ENCODE peak calls at places on chromosomes 13 and 19, in six cellular contexts. Y, L, B, O, C and G are unnamed samples. For H3K36me3, H3K4me1 and H3K27me3, the result is how much of the 10 kb centered on the place peaks cover.

GRCh38 chr19:38321646-38322323 is 2.1 kb downstream of the KCNK6 start:
- DNase-seq in Y (peak), L (no peak), B (no peak), O (peak), C (peak), G (no peak)

GRCh38 chr19:49812452-49812996 is 568 bp downstream of the FUZ start:
- DNase-seq in Y (no peak), L (no peak), B (no peak), O (no peak), C (peak), G (no peak)

GRCh38 chr13:113820813-113821651 is 42.8 kb downstream of the GAS6 start:
- DNase-seq in Y (peak), L (no peak), B (peak), O (peak), C (no peak), G (peak)

GRCh38 chr13:76293346-76293745 is 592.9 kb downstream of the KCTD12 start:
- DNase-seq in Y (no peak), L (no peak), B (peak), O (peak), C (no peak), G (no peak)

GRCh38 chr13:76380436-76381065 is 505.7 kb downstream of the KCTD12 start:
- DNase-seq in Y (no peak), L (no peak), B (no peak), O (peak), C (no peak), G (no peak)

GRCh38 chr19:39237200-39238184 is 7.3 kb downstream of the IFNL3 start:
- DNase-seq in Y (no peak), L (peak), B (no peak), O (no peak), C (no peak), G (peak)

GRCh38 chr13:98549006-98549727 is 27.7 kb downstream of the STK24 start:
- DNase-seq in Y (no peak), L (no peak), B (peak), O (peak), C (no peak), G (no peak)

GRCh38 chr13:33034897-33035296 is 18.7 kb downstream of the KL start:
- DNase-seq in Y (no peak), L (no peak), B (no peak), O (no peak), C (no peak), G (no peak)

GRCh38 chr19:45499196-45500180 is 1.2 kb downstream of the PPM1N start:
- DNase-seq in Y (no peak), L (peak), B (peak), O (no peak), C (peak), G (no peak)

GRCh38 chr13:40130871-40131636 is 475.6 kb downstream of the COG6 start:
- DNase-seq in Y (no peak), L (no peak), B (no peak), O (peak), C (no peak), G (no peak)

GRCh38 chr13:95494082-95494681 is 58.3 kb upstream of the CLDN10 start:
- DNase-seq in Y (no peak), L (no peak), B (peak), O (peak), C (peak), G (peak)

GRCh38 chr19:32480321-32480720 is 74.8 kb downstream of the DPY19L3 start:
- DNase-seq in Y (no peak), L (no peak), B (no peak), O (no peak), C (no peak), G (no peak)

GRCh38 chr19:56111601-56112312 is 9.3 kb downstream of the ZNF787 start:
- DNase-seq in Y (no peak), L (peak), B (no peak), O (no peak), C (peak), G (no peak)

GRCh38 chr13:79861731-79862130 is 380.8 kb downstream of the NDFIP2 start:
- DNase-seq in Y (no peak), L (no peak), B (no peak), O (no peak), C (no peak), G (no peak)

GRCh38 chr19:51323481-51323891 is 12.0 kb downstream of the IGLON5 start:
- DNase-seq in Y (no peak), L (no peak), B (no peak), O (no peak), C (no peak), G (no peak)

GRCh38 chr19:42108527-42109389 is 23.5 kb downstream of the POU2F2 start:
- DNase-seq in Y (peak), L (peak), B (peak), O (peak), C (peak), G (peak)

GRCh38 chr13:114038211-114038613 is 64.3 kb upstream of the C13orf46 start:
- DNase-seq in Y (no peak), L (no peak), B (no peak), O (no peak), C (no peak), G (no peak)

GRCh38 chr19:50837300-50837699 is 3.9 kb upstream of the KLK15 start:
- DNase-seq in Y (no peak), L (no peak), B (no peak), O (no peak), C (no peak), G (peak)

GRCh38 chr13:25180795-25181537 is 8.9 kb upstream of the AMER2 start:
- DNase-seq in Y (no peak), L (no peak), B (no peak), O (no peak), C (peak), G (no peak)

GRCh38 chr13:26557393-26558073 is at the start of gene WASF3:
- DNase-seq in Y (peak), L (peak), B (peak), O (peak), C (peak), G (peak)

GRCh38 chr13:95404141-95404882 is 103.1 kb upstream of the ABCC4 start:
- DNase-seq in Y (peak), L (peak), B (peak), O (peak), C (peak), G (peak)

GRCh38 chr13:20331949-20332348 is 99.8 kb upstream of the GJB6 start:
- DNase-seq in Y (no peak), L (no peak), B (no peak), O (no peak), C (no peak), G (no peak)

GRCh38 chr19:10565028-10565566 is 713 bp downstream of the KRI1 start:
- DNase-seq in Y (no peak), L (peak), B (peak), O (peak), C (peak), G (no peak)

GRCh38 chr19:29040291-29040690 is 172.7 kb downstream of the UQCRFS1 start:
- DNase-seq in Y (no peak), L (no peak), B (no peak), O (no peak), C (no peak), G (no peak)

GRCh38 chr13:105994340-105994739 is 541.1 kb downstream of the EFNB2 start:
- DNase-seq in Y (no peak), L (no peak), B (no peak), O (no peak), C (no peak), G (no peak)

GRCh38 chr13:31409678-31410356 is 210.0 kb downstream of the B3GLCT start:
- DNase-seq in Y (no peak), L (no peak), B (peak), O (peak), C (peak), G (no peak)

GRCh38 chr19:33535176-33535575 is 13.6 kb upstream of the PEPD start:
- DNase-seq in Y (no peak), L (no peak), B (no peak), O (peak), C (no peak), G (no peak)

GRCh38 chr19:12800873-12801465 is 631 bp downstream of the PRDX2 start:
- DNase-seq in Y (peak), L (no peak), B (peak), O (no peak), C (peak), G (no peak)

GRCh38 chr13:45231722-45232121 is 30.9 kb upstream of the KCTD4 start:
- DNase-seq in Y (no peak), L (no peak), B (no peak), O (peak), C (no peak), G (no peak)

GRCh38 chr13:53124568-53125094 is 96.0 kb downstream of the OLFM4 start:
- DNase-seq in Y (no peak), L (no peak), B (no peak), O (no peak), C (no peak), G (no peak)

GRCh38 chr19:11420894-11421606 is 1.9 kb upstream of the RGL3 start:
- DNase-seq in Y (peak), L (no peak), B (no peak), O (no peak), C (peak), G (no peak)

GRCh38 chr19:42540071-42540553 is 11.8 kb upstream of the CEACAM1 start:
- DNase-seq in Y (no peak), L (no peak), B (no peak), O (peak), C (peak), G (no peak)

GRCh38 chr19:33796164-33797100 is at the start of gene KCTD15:
- DNase-seq in Y (no peak), L (peak), B (peak), O (peak), C (peak), G (no peak)

DNA sequence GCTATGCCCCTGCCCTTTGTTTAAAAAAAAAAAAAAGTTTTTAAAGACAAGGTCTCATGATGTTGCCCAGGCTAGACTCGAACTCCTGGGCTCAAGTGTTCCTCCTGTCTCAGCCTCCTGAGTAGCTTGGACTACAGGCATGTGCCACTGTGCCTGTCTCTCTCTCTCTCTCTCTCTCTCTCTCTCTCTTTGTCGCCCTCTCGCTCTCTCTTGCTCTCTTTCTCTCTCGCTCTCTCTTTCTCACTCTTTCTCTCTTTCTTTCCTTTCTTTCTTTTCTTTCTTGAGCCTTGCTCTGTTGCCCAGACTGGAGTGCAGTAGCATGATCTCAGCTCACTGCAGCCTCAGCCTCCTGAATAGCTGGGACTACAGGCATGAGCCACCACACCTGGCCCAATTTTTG is 7.5 kb downstream of the COX6B1 start:
- DNase-seq in Y (no peak), L (no peak), B (no peak), O (no peak), C (no peak), G (no peak)
- H3K36me3 ChIP-seq in Y (half or more), L (half or more), B (half or more), O (under half), C (under half), G (under half)

DNA sequence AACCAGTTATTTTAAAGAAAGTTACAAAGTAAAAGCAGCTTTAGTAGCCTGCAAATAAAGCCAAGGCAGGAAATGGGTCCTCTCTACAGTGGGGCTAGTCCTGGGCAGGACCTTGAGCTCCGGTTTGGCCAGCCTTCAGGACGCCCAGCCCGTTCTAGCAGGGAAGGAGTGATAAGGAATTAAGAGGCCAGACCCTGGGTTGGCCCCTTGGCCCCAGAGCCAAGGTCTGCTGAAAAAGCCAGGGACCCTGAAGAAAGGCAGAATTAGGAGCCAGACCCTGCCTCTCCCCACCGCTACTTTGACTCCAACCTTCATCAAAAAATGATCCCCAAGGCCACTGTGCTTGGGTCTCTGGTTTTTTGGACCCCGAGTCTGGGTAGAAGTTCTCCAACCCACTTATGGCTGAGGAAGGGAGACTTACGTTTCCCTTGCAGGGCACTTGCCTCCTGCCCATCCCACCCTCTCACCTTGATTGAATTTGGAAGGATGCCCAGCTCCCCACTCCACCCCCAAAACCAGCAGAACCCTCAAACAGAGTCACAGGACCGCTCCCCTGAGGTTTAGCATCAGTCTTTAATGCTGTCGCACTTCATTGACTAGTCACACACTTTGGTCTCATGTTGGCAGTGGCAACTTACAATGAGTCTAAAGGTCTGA is 3.9 kb downstream of the DNAJB1 start:
- DNase-seq in Y (no peak), L (no peak), B (no peak), O (no peak), C (no peak), G (no peak)
- H3K4me1 ChIP-seq in Y (under half), L (half or more), B (under half), O (under half), C (under half), G (under half)

GRCh38 chr19:5407356-5407755 is 47.9 kb upstream of the ZNRF4 start:
- DNase-seq in Y (no peak), L (no peak), B (no peak), O (peak), C (peak), G (no peak)
- H3K27me3 ChIP-seq in Y (under half), L (under half), B (under half), O (under half), C (under half), G (under half)

DNA sequence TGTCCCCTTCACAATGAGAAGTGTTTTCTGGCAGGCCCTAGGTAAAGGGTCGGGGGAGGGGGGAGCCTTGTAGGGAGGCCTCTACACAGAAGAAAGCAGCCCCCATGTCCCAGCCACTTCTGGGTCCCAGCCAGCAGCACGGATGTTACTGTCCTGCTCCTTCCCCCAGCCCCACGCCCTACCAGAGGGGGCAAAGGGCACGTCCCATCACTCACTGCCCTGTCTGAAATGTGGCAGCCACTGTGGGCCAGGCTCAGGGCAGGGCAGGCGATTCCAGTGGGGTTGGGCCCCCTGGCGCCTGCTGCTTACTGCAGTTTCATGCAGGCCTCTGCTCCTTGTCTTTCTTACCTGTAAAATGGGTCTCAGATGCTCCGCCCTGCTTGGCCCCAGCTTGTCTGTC is 6.1 kb upstream of the SLC25A42 start:
- DNase-seq in Y (no peak), L (no peak), B (no peak), O (no peak), C (no peak), G (no peak)
- H3K36me3 ChIP-seq in Y (under half), L (half or more), B (half or more), O (under half), C (under half), G (under half)

GRCh38 chr19:27689734-27690241 is 1523.2 kb downstream of the UQCRFS1 start:
- DNase-seq in Y (no peak), L (no peak), B (no peak), O (no peak), C (no peak), G (no peak)
- H3K4me1 ChIP-seq in Y (under half), L (under half), B (under half), O (under half), C (under half), G (under half)

GRCh38 chr19:2288010-2288742 is 6.2 kb upstream of the PEAK3 start:
- DNase-seq in Y (no peak), L (no peak), B (no peak), O (no peak), C (no peak), G (no peak)
- H3K27me3 ChIP-seq in Y (half or more), L (under half), B (under half), O (under half), C (half or more), G (under half)

GRCh38 chr19:48296963-48297734 is 27.3 kb downstream of the ZNF114 start:
- DNase-seq in Y (no peak), L (no peak), B (no peak), O (no peak), C (no peak), G (no peak)
- H3K36me3 ChIP-seq in Y (under half), L (under half), B (under half), O (under half), C (under half), G (under half)